ENCODE peak calls at places on chromosomes 2 and 18, in six cellular contexts. O, W, C, S, R and G are unnamed samples.

GRCh38 chr2:96163768-96164429 is 18.7 kb upstream of the DUSP2 start:
- DNase-seq in O (no peak), W (no peak), C (no peak), S (no peak), R (no peak), G (peak)

GRCh38 chr2:196234672-196235071 is 63.3 kb upstream of the STK17B start:
- DNase-seq in O (no peak), W (no peak), C (peak), S (peak), R (no peak), G (peak)

GRCh38 chr2:85095094-85095493 is 38.1 kb upstream of the TCF7L1 start:
- DNase-seq in O (no peak), W (no peak), C (peak), S (peak), R (no peak), G (no peak)

GRCh38 chr2:241808051-241808450 is 942 bp upstream of the NEU4 start:
- DNase-seq in O (no peak), W (no peak), C (no peak), S (no peak), R (peak), G (no peak)

GRCh38 chr2:240519396-240520142 is 38.2 kb downstream of the ANKMY1 start:
- DNase-seq in O (no peak), W (no peak), C (peak), S (peak), R (no peak), G (no peak)

GRCh38 chr18:63850010-63850409 is 37.5 kb upstream of the SERPINB2 start:
- DNase-seq in O (no peak), W (no peak), C (peak), S (peak), R (no peak), G (no peak)

GRCh38 chr18:2883137-2883671 is 36.4 kb downstream of the EMILIN2 start:
- DNase-seq in O (no peak), W (peak), C (no peak), S (no peak), R (no peak), G (peak)

GRCh38 chr2:203685081-203685621 is 21.3 kb upstream of the CD28 start:
- DNase-seq in O (no peak), W (no peak), C (peak), S (peak), R (no peak), G (no peak)

GRCh38 chr18:79693561-79694205 is 14.1 kb downstream of the CTDP1 start:
- DNase-seq in O (no peak), W (no peak), C (no peak), S (no peak), R (no peak), G (no peak)

GRCh38 chr2:44962176-44962695 is 20.7 kb downstream of the SIX3 start:
- DNase-seq in O (no peak), W (no peak), C (no peak), S (no peak), R (no peak), G (no peak)

GRCh38 chr18:38491195-38491594 is 925.6 kb upstream of the CELF4 start:
- DNase-seq in O (no peak), W (no peak), C (no peak), S (no peak), R (no peak), G (no peak)

GRCh38 chr2:190782264-190782663 is 98.4 kb upstream of the GLS start:
- DNase-seq in O (no peak), W (no peak), C (no peak), S (no peak), R (no peak), G (no peak)

GRCh38 chr2:18435425-18436037 is 124.9 kb downstream of the RDH14 start:
- DNase-seq in O (no peak), W (no peak), C (peak), S (peak), R (no peak), G (no peak)

GRCh38 chr18:8813621-8814020 is 108.3 kb downstream of the MTCL1 start:
- DNase-seq in O (no peak), W (no peak), C (peak), S (no peak), R (no peak), G (no peak)

GRCh38 chr2:136956050-136956449 is 190.7 kb downstream of the THSD7B start:
- DNase-seq in O (no peak), W (no peak), C (no peak), S (no peak), R (no peak), G (no peak)

GRCh38 chr2:96947949-96948348 is 38.4 kb downstream of the FAM178B start:
- DNase-seq in O (no peak), W (peak), C (no peak), S (no peak), R (peak), G (no peak)

GRCh38 chr2:64526034-64526433 is 1.9 kb downstream of the AFTPH start:
- DNase-seq in O (no peak), W (no peak), C (no peak), S (no peak), R (no peak), G (no peak)

GRCh38 chr18:70330887-70331286 is 42.0 kb downstream of the SOCS6 start:
- DNase-seq in O (no peak), W (no peak), C (no peak), S (no peak), R (no peak), G (no peak)

GRCh38 chr2:158893057-158893456 is 75.4 kb upstream of the TANC1 start:
- DNase-seq in O (no peak), W (no peak), C (peak), S (no peak), R (no peak), G (no peak)

GRCh38 chr2:230774348-230774951 is 61.8 kb downstream of the CAB39 start:
- DNase-seq in O (no peak), W (no peak), C (peak), S (peak), R (no peak), G (no peak)

GRCh38 chr18:80247403-80247916 is at the start of gene PARD6G:
- DNase-seq in O (peak), W (peak), C (peak), S (peak), R (peak), G (no peak)

GRCh38 chr2:236256601-236257000 is 7.6 kb downstream of the ASB18 start:
- DNase-seq in O (no peak), W (no peak), C (no peak), S (no peak), R (no peak), G (no peak)

GRCh38 chr2:76569819-76570218 is 859.1 kb upstream of the GCFC2 start:
- DNase-seq in O (no peak), W (no peak), C (no peak), S (no peak), R (no peak), G (no peak)

GRCh38 chr18:59388180-59388579 is 29.1 kb upstream of the LMAN1 start:
- DNase-seq in O (no peak), W (no peak), C (no peak), S (no peak), R (no peak), G (no peak)

GRCh38 chr2:69915050-69915945 is at the start of gene MXD1:
- DNase-seq in O (peak), W (no peak), C (no peak), S (no peak), R (peak), G (peak)

GRCh38 chr18:64259871-64260270 is 111.0 kb upstream of the LINC00305 start:
- DNase-seq in O (no peak), W (no peak), C (no peak), S (no peak), R (no peak), G (no peak)

GRCh38 chr2:46091004-46091403 is 206.2 kb upstream of the EPAS1 start:
- DNase-seq in O (no peak), W (no peak), C (no peak), S (no peak), R (no peak), G (no peak)

GRCh38 chr2:45279356-45279755 is 270.1 kb upstream of the SIX2 start:
- DNase-seq in O (no peak), W (no peak), C (no peak), S (no peak), R (no peak), G (no peak)

DNA sequence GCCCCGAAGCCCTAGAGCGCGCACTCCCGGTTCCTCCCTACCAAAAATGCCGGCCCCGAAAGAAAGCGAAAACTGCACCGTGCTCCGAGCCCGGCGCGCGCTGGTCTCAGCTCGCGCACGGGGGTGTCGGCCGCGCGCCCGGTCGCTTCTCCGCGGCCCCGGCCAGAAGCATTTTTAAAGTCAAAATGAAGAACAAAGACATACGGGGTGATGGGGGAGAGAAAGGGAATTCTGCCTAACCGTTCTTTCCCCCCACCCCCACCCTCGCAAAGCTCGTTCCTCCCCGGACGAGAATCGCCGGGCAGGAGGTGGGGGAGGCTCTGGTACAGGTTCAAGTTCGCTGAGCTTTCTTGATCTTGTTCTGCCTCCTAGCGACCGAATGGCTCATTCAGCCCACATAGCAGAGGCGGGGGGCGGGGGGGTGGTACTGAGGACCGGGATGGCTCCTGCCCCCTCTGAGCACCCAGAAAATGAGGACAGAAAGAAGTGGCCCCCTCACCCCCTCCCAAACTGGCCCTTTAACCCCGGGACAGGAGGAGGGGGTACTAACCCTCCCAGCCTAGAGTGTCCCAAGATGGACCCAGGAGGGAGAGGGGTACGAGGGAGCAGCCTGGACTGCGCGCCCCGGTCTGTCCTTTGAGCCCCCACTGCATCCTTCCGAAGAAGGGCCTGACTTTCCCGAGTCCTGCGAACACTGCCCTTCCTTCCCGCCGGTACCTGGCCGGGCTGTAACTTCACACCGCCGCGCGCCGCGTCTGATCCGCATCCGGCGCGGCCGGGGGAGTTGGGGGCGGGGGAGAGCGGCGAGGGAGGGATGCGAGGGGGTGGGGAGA is 3.1 kb downstream of the BCL11A start:
- DNase-seq in O (peak), W (peak), C (peak), S (peak), R (peak), G (peak)
- TF ChIP-seq CTCF in O (peak), W (peak), C (peak), S (peak), R (peak), G (peak)

GRCh38 chr2:56338232-56338631 is 154.4 kb downstream of the CCDC85A start:
- DNase-seq in O (no peak), W (no peak), C (no peak), S (no peak), R (no peak), G (no peak)

GRCh38 chr2:56334622-56335021 is 150.8 kb downstream of the CCDC85A start:
- DNase-seq in O (no peak), W (no peak), C (peak), S (no peak), R (no peak), G (no peak)

GRCh38 chr2:56331810-56332209 is 148.0 kb downstream of the CCDC85A start:
- DNase-seq in O (no peak), W (peak), C (no peak), S (no peak), R (no peak), G (no peak)

GRCh38 chr2:56337342-56337741 is 153.6 kb downstream of the CCDC85A start:
- DNase-seq in O (no peak), W (no peak), C (no peak), S (no peak), R (no peak), G (no peak)

DNA sequence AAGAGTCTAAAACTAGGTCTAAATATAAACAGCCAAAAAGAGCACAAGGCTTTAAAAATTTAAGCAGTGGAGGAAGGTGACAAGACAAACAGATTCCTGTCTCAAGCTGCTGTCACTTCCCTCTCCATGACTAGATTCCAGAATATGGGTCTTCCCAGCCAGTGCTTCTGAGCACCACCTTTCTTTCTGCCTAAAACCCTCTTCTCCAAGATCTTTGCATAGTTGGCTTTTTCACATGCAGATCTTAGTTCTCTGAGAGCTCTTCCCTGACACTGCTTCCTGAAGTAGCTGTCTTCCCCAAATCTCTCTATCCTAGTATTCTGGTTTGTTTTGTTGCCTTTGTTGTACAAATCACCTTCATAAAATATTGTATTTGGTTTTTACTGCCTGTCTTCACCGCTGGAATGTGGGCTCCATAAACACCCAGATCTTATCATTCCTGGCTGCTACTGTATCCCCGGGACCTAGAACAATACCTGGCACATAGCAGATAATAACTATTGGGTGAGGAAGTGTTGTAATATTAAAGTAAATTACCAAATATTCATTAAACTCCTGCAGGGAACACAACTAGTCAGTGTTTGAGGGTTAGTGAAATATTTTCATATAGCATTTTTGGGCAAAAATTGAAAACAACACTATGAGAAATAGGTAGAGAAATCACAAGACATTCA is 150.2 kb downstream of the CCDC85A start:
- DNase-seq in O (no peak), W (no peak), C (no peak), S (no peak), R (no peak), G (no peak)
- TF ChIP-seq CTCF in O (no peak), W (no peak), C (no peak), S (no peak), R (no peak), G (no peak)

DNA sequence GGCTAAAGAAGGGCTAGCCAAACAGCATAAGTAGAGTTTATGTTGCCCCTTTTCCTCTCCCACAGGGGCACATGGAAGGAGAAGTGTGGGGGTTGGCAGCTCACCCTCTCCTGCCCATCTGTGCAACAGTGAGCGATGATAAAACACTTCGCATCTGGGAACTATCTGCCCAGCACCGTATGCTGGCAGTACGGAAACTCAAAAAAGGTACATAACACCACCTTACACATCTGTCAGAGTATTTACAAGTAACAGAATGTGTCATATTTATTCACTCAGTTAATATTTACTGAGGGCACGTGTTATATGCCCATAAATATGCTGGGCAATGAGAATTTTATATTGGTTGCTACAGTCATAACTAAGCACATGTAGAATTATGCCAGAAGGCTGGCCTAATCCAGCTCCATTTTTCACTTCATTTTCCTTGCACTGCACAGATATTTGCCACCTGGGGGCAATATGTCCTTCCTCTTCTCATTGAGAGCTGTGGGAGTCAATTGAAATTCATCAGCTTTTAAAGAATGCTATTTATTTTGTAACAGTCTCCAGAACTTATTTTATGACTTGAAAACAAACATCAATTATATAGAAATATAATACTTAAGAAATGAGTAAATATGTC is 150.6 kb downstream of the RTN4 start:
- DNase-seq in O (no peak), W (no peak), C (peak), S (peak), R (no peak), G (no peak)
- TF ChIP-seq CTCF in O (peak), W (peak), C (peak), S (peak), R (peak), G (peak)

GRCh38 chr2:232523682-232524597 is 2.0 kb upstream of the CHRND start:
- DNase-seq in O (no peak), W (peak), C (peak), S (no peak), R (peak), G (no peak)
- TF ChIP-seq CTCF in O (no peak), W (no peak), C (no peak), S (peak), R (peak), G (no peak)

DNA sequence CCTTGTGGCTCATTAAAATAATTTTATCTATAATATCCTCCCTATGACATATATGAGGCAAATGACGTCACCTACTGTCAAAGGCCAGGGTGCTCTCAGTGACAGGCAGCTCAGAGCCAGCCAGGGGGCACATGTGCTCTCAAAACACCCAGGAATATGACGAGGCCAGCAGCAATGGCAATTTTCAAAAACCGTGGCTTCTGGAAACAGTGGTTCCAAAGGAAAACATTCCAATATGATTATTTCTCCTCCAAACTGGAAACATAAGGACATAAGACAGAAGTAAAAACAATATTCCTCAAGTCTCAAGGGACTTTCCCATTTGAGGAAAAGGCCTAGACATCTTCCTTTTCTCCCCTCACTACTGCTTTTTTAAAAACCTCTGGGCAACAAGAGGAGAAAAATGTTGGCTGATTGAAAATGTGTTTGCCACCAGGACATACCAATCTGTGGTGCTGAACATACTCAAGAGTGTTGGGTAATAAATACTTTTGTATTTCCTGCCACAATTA is 40.8 kb downstream of the RNF152 start:
- DNase-seq in O (no peak), W (no peak), C (peak), S (peak), R (no peak), G (no peak)
- TF ChIP-seq CTCF in O (no peak), W (no peak), C (no peak), S (peak), R (no peak), G (no peak)

GRCh38 chr2:146734042-146734715 is 1110.7 kb upstream of the ACVR2A start:
- DNase-seq in O (no peak), W (no peak), C (peak), S (peak), R (no peak), G (no peak)
- TF ChIP-seq CTCF in O (peak), W (no peak), C (peak), S (peak), R (peak), G (no peak)

GRCh38 chr2:128501700-128502099 is 183.0 kb upstream of the HS6ST1 start:
- DNase-seq in O (no peak), W (no peak), C (no peak), S (no peak), R (no peak), G (no peak)
- TF ChIP-seq CTCF in O (no peak), W (no peak), C (no peak), S (no peak), R (no peak), G (no peak)

GRCh38 chr2:178413472-178414265 is 37.3 kb downstream of the PRKRA start:
- DNase-seq in O (peak), W (peak), C (peak), S (peak), R (peak), G (peak)
- TF ChIP-seq CTCF in O (no peak), W (no peak), C (no peak), S (no peak), R (no peak), G (no peak)

GRCh38 chr18:30915336-30915988 is 127.1 kb downstream of the DSC3 start:
- DNase-seq in O (no peak), W (no peak), C (no peak), S (no peak), R (no peak), G (no peak)

GRCh38 chr18:30920757-30921156 is 121.8 kb downstream of the DSC3 start:
- DNase-seq in O (no peak), W (no peak), C (no peak), S (no peak), R (no peak), G (no peak)

GRCh38 chr18:30925795-30926194 is 116.7 kb downstream of the DSC3 start:
- DNase-seq in O (no peak), W (no peak), C (no peak), S (no peak), R (no peak), G (no peak)

DNA sequence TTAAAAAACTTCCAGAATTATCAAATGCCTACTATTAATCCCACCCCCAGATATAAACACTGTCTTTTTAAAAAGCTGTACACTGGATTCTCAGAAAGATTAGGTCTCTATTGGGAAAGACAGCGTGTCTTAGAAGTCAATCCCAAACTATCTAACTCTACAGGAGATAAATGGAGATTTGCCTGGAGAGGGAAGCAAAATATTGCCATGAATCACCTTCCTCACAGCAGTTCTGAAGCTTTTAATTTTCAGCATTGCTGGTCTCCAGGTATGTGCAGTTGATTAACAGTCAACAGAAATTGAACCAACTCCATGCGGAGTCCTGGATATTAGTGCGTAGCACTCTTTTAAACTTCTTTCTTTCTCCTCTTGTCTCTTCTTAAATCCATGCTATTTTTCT is 122.2 kb downstream of the DSC3 start:
- DNase-seq in O (no peak), W (no peak), C (no peak), S (no peak), R (no peak), G (no peak)
- TF ChIP-seq CTCF in O (no peak), W (no peak), C (no peak), S (no peak), R (no peak), G (no peak)